ENCODE peak calls at places on chromosomes 5 and 9, in ten cellular contexts. Z is HFF-Myc, Y is brain microvascular endothelial cell, Q is lung, O is transverse colon, X is foreskin fibroblast, A is body of pancreas, K is tibial nerve, G is upper lobe of left lung, D is right atrium auricular region. E is an unnamed sample.
A peak's percentile ranks its signal among the peaks of the same experiment; 100 is the strongest.

GRCh38 chr5:91177639-91178038 is 205.5 kb downstream of the ARRDC3 start:
- DNase-seq in Z (no peak), Y (no peak), Q (no peak), O (no peak), X (no peak), A (no peak), K (no peak), G (no peak), D (no peak), E (peak; percentile 23)

GRCh38 chr9:82167296-82167695 is 178.7 kb downstream of the SPATA31D1 start:
- DNase-seq in Z (no peak), Y (no peak), Q (no peak), O (no peak), X (no peak), A (no peak), K (no peak), G (no peak), D (no peak), E (peak; percentile 15)

GRCh38 chr9:6055213-6055612 is 39.8 kb upstream of the RANBP6 start:
- DNase-seq in Z (peak; percentile 65), Y (peak; percentile 67), Q (peak; percentile 71), O (peak; percentile 22), X (peak; percentile 89), A (peak; percentile 74), K (no peak), G (peak; percentile 32), D (no peak), E (peak; percentile 95)

GRCh38 chr9:123541441-123541840 is 185.4 kb downstream of the CRB2 start:
- DNase-seq in Z (no peak), Y (no peak), Q (no peak), O (no peak), X (peak; percentile 14), A (no peak), K (no peak), G (no peak), D (no peak), E (peak; percentile 24)

GRCh38 chr5:90233496-90233895 is 176.1 kb downstream of the CETN3 start:
- DNase-seq in Z (no peak), Y (peak; percentile 49), Q (no peak), O (no peak), X (no peak), A (no peak), K (no peak), G (no peak), D (no peak), E (no peak)

GRCh38 chr5:88248743-88249540 is 19.7 kb downstream of the TMEM161B start:
- DNase-seq in Z (no peak), Y (no peak), Q (no peak), O (no peak), X (no peak), A (no peak), K (no peak), G (no peak), D (no peak), E (no peak)

GRCh38 chr5:44885903-44886302 is 77.2 kb downstream of the MRPS30 start:
- DNase-seq in Z (no peak), Y (no peak), Q (no peak), O (no peak), X (no peak), A (no peak), K (no peak), G (no peak), D (no peak), E (no peak)

GRCh38 chr5:39906146-39906545 is 481.4 kb upstream of the DAB2 start:
- DNase-seq in Z (peak; percentile 5), Y (peak; percentile 65), Q (no peak), O (no peak), X (peak; percentile 40), A (no peak), K (no peak), G (no peak), D (no peak), E (peak; percentile 49)

GRCh38 chr9:82438581-82438980 is 450.0 kb downstream of the SPATA31D1 start:
- DNase-seq in Z (no peak), Y (no peak), Q (no peak), O (no peak), X (no peak), A (no peak), K (no peak), G (no peak), D (no peak), E (no peak)

GRCh38 chr5:96963267-96963666 is 27.4 kb downstream of the LNPEP start:
- DNase-seq in Z (peak; percentile 15), Y (peak; percentile 92), Q (no peak), O (peak; percentile 27), X (peak; percentile 82), A (peak; percentile 29), K (peak; percentile 22), G (peak; percentile 24), D (peak; percentile 88), E (peak; percentile 79)

GRCh38 chr5:157530226-157530972 is 45.2 kb downstream of the ADAM19 start:
- DNase-seq in Z (no peak), Y (no peak), Q (no peak), O (no peak), X (no peak), A (no peak), K (no peak), G (no peak), D (no peak), E (no peak)

GRCh38 chr9:127801955-127802575 is 617 bp upstream of the FPGS start:
- DNase-seq in Z (no peak), Y (no peak), Q (no peak), O (no peak), X (peak; percentile 46), A (no peak), K (no peak), G (no peak), D (no peak), E (peak; percentile 41)

GRCh38 chr9:129720181-129720864 is 32.5 kb downstream of the PTGES start:
- DNase-seq in Z (no peak), Y (no peak), Q (no peak), O (no peak), X (no peak), A (no peak), K (no peak), G (no peak), D (no peak), E (no peak)

GRCh38 chr9:129720865-129721545 is 31.8 kb downstream of the PTGES start:
- DNase-seq in Z (no peak), Y (no peak), Q (no peak), O (no peak), X (no peak), A (no peak), K (no peak), G (no peak), D (no peak), E (no peak)

GRCh38 chr9:129717991-129718390 is 34.9 kb downstream of the PTGES start:
- DNase-seq in Z (no peak), Y (no peak), Q (no peak), O (no peak), X (no peak), A (no peak), K (no peak), G (no peak), D (no peak), E (no peak)

GRCh38 chr9:129718647-129719046 is 34.2 kb downstream of the PTGES start:
- DNase-seq in Z (no peak), Y (no peak), Q (no peak), O (no peak), X (no peak), A (no peak), K (no peak), G (no peak), D (no peak), E (no peak)

DNA sequence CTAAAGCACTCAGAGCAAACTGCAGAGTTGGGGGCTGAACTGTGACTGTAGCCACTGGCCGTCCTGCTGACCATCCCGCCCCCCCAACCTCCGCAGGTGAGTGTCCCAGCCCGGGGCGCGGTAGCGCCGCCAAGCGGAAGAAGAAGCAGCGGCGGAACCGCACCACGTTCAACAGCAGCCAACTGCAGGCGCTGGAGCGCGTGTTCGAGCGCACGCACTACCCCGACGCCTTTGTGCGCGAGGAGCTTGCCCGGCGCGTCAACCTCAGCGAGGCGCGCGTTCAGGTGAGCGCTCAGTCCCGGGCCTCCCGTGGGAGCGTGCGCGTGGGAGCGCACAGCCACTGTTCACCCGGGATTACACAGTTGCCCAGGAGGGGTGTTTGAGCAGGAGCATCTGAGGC is 33.7 kb downstream of the PTGES start:
- DNase-seq in Z (no peak), Y (no peak), Q (no peak), O (no peak), X (no peak), A (no peak), K (no peak), G (no peak), D (no peak), E (no peak)
- TF ChIP-seq CTCF in Z (no peak), Y (peak; percentile 28), Q (no peak), O (no peak), X (no peak), A (no peak), K (no peak), G (no peak), D (no peak), E (no peak)

DNA sequence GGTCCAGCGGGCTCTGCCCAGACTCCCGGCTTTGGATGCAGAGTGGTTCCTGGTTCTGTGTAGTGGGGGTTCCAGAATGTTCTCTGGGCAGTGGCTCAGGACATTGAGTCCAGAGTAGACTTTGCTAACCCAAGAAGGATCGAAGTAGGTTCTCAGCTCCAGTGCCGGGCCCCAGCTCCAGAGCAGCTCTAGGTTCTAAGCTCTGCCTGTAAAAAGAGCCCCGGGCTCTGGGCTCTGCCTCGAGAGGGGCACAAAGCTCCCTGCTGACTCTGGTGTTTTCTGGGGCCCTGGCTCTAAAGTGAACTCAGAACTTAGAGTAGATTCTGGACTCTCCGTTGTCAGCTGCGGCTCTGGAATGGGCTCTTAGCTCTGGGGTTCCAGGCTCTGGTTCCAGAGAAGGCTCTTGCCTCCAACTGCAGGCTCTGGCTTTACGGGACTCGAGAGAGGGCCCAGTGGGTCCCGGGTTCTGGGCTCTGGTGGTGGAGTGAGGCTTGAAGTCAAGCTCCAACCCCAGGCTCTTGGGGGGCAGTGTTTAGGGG is 414 bp downstream of the WDR38 start:
- DNase-seq in Z (no peak), Y (no peak), Q (no peak), O (no peak), X (no peak), A (no peak), K (no peak), G (no peak), D (no peak), E (no peak)
- H3K4me3 ChIP-seq in Z (peak overlapping the region; percentile 46), Y (peak overlapping the region; percentile 54), Q (no peak overlapping the region), O (peak overlapping the region; percentile 27), X (peak overlapping the region; percentile 57), A (peak overlapping the region; percentile 9), K (peak overlapping the region; percentile 48), G (peak overlapping the region; percentile 54), D (peak overlapping the region; percentile 26), E (peak overlapping the region; percentile 63)

GRCh38 chr9:21812945-21813568 is 10.6 kb downstream of the MTAP start:
- DNase-seq in Z (peak; percentile 48), Y (peak; percentile 74), Q (peak; percentile 67), O (peak; percentile 80), X (peak; percentile 89), A (peak; percentile 78), K (peak; percentile 61), G (peak; percentile 76), D (peak; percentile 79), E (peak; percentile 76)
- TF ChIP-seq CTCF in Z (peak; percentile 84), Y (peak; percentile 89), Q (peak; percentile 87), O (peak; percentile 85), X (peak; percentile 81), A (peak; percentile 82), K (peak; percentile 80), G (peak; percentile 90), D (peak; percentile 63), E (peak; percentile 97)

DNA sequence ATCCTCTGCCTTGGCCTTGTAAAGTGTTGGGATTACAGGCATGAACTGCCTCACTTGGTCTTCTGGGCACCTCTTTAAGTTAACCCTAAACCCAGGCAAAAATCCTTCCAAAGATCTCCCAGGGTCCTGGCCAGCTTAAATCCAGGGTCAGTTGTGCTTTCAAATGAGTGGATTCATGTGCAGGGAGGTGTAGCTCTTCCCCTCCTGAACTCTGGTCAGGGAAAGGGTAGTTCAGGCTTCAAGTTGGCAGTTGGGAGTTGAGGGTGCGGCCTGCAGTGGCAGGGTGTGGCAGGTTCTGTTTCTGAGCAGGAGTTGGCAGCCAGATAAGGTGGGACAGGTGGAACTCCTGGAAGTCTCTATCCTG is 3.6 kb downstream of the HNRNPAB start:
- DNase-seq in Z (no peak), Y (no peak), Q (no peak), O (peak; percentile 83), X (no peak), A (no peak), K (no peak), G (no peak), D (no peak), E (no peak)
- H3K4me3 ChIP-seq in Z (no peak overlapping the region), Y (no peak overlapping the region), Q (no peak overlapping the region), O (no peak overlapping the region), X (no peak overlapping the region), A (no peak overlapping the region), K (no peak overlapping the region), G (no peak overlapping the region), D (no peak overlapping the region), E (no peak overlapping the region)